ENCODE peak calls at places on chromosomes 16 and 17, in four cellular contexts. One of them, this sample, is unnamed.

GRCh38 chr17:7748098-7748775 is 30.7 kb downstream of the DNAH2 start:
- DNase-seq in HepG2: no peak
- DNase-seq in Panc1: no peak
- DNase-seq in K562: no peak
- DNase-seq in this sample: no peak

GRCh38 chr17:43908111-43908721 is 880 bp upstream of the MPP2 start:
- DNase-seq in HepG2: no peak
- DNase-seq in Panc1: no peak
- DNase-seq in K562: peak
- DNase-seq in this sample: peak

GRCh38 chr16:4467916-4468315 is 6.5 kb downstream of the NMRAL1 start:
- DNase-seq in HepG2: no peak
- DNase-seq in Panc1: no peak
- DNase-seq in K562: no peak
- DNase-seq in this sample: no peak

GRCh38 chr16:87634411-87634810 is 32.1 kb downstream of the JPH3 start:
- DNase-seq in HepG2: no peak
- DNase-seq in Panc1: no peak
- DNase-seq in K562: no peak
- DNase-seq in this sample: no peak

GRCh38 chr17:15288859-15289258 is 23.7 kb upstream of the PMP22 start:
- DNase-seq in HepG2: no peak
- DNase-seq in Panc1: no peak
- DNase-seq in K562: no peak
- DNase-seq in this sample: no peak

GRCh38 chr16:4709481-4709880 is 16.1 kb downstream of the NUDT16L1 start:
- DNase-seq in HepG2: no peak
- DNase-seq in Panc1: no peak
- DNase-seq in K562: no peak
- DNase-seq in this sample: no peak

GRCh38 chr17:50198026-50198669 is 3.3 kb downstream of the COL1A1 start:
- DNase-seq in HepG2: peak
- DNase-seq in Panc1: peak
- DNase-seq in K562: peak
- DNase-seq in this sample: peak

GRCh38 chr16:15907863-15908478 is 19.6 kb upstream of the CEP20 start:
- DNase-seq in HepG2: peak
- DNase-seq in Panc1: no peak
- DNase-seq in K562: peak
- DNase-seq in this sample: peak

GRCh38 chr17:208429-208828 is 27.0 kb upstream of the DOC2B start:
- DNase-seq in HepG2: no peak
- DNase-seq in Panc1: no peak
- DNase-seq in K562: no peak
- DNase-seq in this sample: no peak

GRCh38 chr17:77704048-77704815 is 254.3 kb upstream of the TNRC6C start:
- DNase-seq in HepG2: no peak
- DNase-seq in Panc1: no peak
- DNase-seq in K562: no peak
- DNase-seq in this sample: no peak

GRCh38 chr16:86862596-86862995 is 284.2 kb downstream of the FOXL1 start:
- DNase-seq in HepG2: no peak
- DNase-seq in Panc1: no peak
- DNase-seq in K562: no peak
- DNase-seq in this sample: no peak

GRCh38 chr17:76726766-76727718 is at the start of gene METTL23:
- DNase-seq in HepG2: peak
- DNase-seq in Panc1: no peak
- DNase-seq in K562: no peak
- DNase-seq in this sample: no peak

GRCh38 chr17:56475121-56475520 is 118.4 kb upstream of the NOG start:
- DNase-seq in HepG2: no peak
- DNase-seq in Panc1: no peak
- DNase-seq in K562: no peak
- DNase-seq in this sample: no peak

GRCh38 chr16:67391424-67392300 is 1.6 kb downstream of the TPPP3 start:
- DNase-seq in HepG2: no peak
- DNase-seq in Panc1: no peak
- DNase-seq in K562: no peak
- DNase-seq in this sample: no peak
- TF ChIP-seq TCF7L2 in HepG2: no peak
- TF ChIP-seq TCF7L2 in Panc1: no peak
- TF ChIP-seq TCF7L2 in K562: no peak
- TF ChIP-seq TCF7L2 in this sample: no peak

GRCh38 chr16:70611224-70611598 is 35.1 kb upstream of the IL34 start:
- DNase-seq in HepG2: no peak
- DNase-seq in Panc1: no peak
- DNase-seq in K562: no peak
- DNase-seq in this sample: no peak

GRCh38 chr16:70611785-70612303 is 34.5 kb upstream of the IL34 start:
- DNase-seq in HepG2: no peak
- DNase-seq in Panc1: no peak
- DNase-seq in K562: no peak
- DNase-seq in this sample: no peak

GRCh38 chr16:70605284-70605659 is 41.1 kb upstream of the IL34 start:
- DNase-seq in HepG2: no peak
- DNase-seq in Panc1: no peak
- DNase-seq in K562: no peak
- DNase-seq in this sample: no peak

GRCh38 chr16:70610273-70611223 is 35.8 kb upstream of the IL34 start:
- DNase-seq in HepG2: no peak
- DNase-seq in Panc1: no peak
- DNase-seq in K562: no peak
- DNase-seq in this sample: no peak

DNA sequence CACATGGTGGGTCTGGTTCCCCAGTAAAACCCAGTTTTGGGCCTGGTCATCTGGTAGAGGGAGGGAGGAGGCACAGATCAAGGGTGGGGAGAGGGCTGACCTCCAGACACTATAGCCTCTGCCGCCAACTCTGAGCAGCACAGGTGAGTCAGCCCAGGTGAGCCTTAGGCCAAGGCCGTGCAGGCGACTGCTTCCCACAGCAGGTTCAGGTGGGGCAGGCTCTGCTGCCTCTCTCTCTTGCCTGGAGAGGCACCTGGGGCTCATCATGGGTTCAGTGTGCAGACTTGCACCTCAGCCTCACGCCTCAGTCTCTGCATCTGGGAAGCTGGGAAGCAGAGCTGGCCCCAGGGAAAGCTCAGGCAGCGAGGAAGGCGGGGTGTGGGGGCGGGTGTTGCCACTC is 37.8 kb upstream of the IL34 start:
- DNase-seq in HepG2: no peak
- DNase-seq in Panc1: no peak
- DNase-seq in K562: no peak
- DNase-seq in this sample: no peak
- TF ChIP-seq TCF7L2 in HepG2: no peak
- TF ChIP-seq TCF7L2 in Panc1: no peak
- TF ChIP-seq TCF7L2 in K562: no peak
- TF ChIP-seq TCF7L2 in this sample: no peak

GRCh38 chr17:57989011-57989345 is 924 bp upstream of the VEZF1 start:
- DNase-seq in HepG2: peak
- DNase-seq in Panc1: no peak
- DNase-seq in K562: peak
- DNase-seq in this sample: peak
- TF ChIP-seq TCF7L2 in HepG2: no peak
- TF ChIP-seq TCF7L2 in Panc1: no peak
- TF ChIP-seq TCF7L2 in K562: no peak
- TF ChIP-seq TCF7L2 in this sample: no peak

GRCh38 chr17:41486316-41486715 is 3.4 kb downstream of the KRT36 start:
- DNase-seq in HepG2: no peak
- DNase-seq in Panc1: no peak
- DNase-seq in K562: no peak
- DNase-seq in this sample: no peak

GRCh38 chr17:41484920-41485904 is 4.3 kb upstream of the KRT35 start:
- DNase-seq in HepG2: no peak
- DNase-seq in Panc1: no peak
- DNase-seq in K562: no peak
- DNase-seq in this sample: no peak

GRCh38 chr17:41483991-41484826 is 3.3 kb upstream of the KRT35 start:
- DNase-seq in HepG2: no peak
- DNase-seq in Panc1: no peak
- DNase-seq in K562: peak
- DNase-seq in this sample: no peak

GRCh38 chr17:41481051-41481450 is at the start of gene KRT35:
- DNase-seq in HepG2: no peak
- DNase-seq in Panc1: no peak
- DNase-seq in K562: no peak
- DNase-seq in this sample: no peak

GRCh38 chr17:41483531-41483930 is 2.6 kb upstream of the KRT35 start:
- DNase-seq in HepG2: no peak
- DNase-seq in Panc1: no peak
- DNase-seq in K562: no peak
- DNase-seq in this sample: no peak
- TF ChIP-seq TCF7L2 in HepG2: no peak
- TF ChIP-seq TCF7L2 in Panc1: no peak
- TF ChIP-seq TCF7L2 in K562: no peak
- TF ChIP-seq TCF7L2 in this sample: no peak

GRCh38 chr17:57727776-57728175 is 17.3 kb downstream of the CCDC182 start:
- DNase-seq in HepG2: no peak
- DNase-seq in Panc1: no peak
- DNase-seq in K562: no peak
- DNase-seq in this sample: no peak

GRCh38 chr17:57724729-57725125 is 20.4 kb downstream of the CCDC182 start:
- DNase-seq in HepG2: no peak
- DNase-seq in Panc1: no peak
- DNase-seq in K562: no peak
- DNase-seq in this sample: no peak

GRCh38 chr17:57726838-57727237 is 18.3 kb downstream of the CCDC182 start:
- DNase-seq in HepG2: no peak
- DNase-seq in Panc1: no peak
- DNase-seq in K562: no peak
- DNase-seq in this sample: no peak

GRCh38 chr17:57724038-57724728 is 20.9 kb downstream of the CCDC182 start:
- DNase-seq in HepG2: no peak
- DNase-seq in Panc1: no peak
- DNase-seq in K562: no peak
- DNase-seq in this sample: no peak

GRCh38 chr17:57726213-57726612 is 18.9 kb downstream of the CCDC182 start:
- DNase-seq in HepG2: no peak
- DNase-seq in Panc1: no peak
- DNase-seq in K562: no peak
- DNase-seq in this sample: no peak
- TF ChIP-seq TCF7L2 in HepG2: no peak
- TF ChIP-seq TCF7L2 in Panc1: no peak
- TF ChIP-seq TCF7L2 in K562: no peak
- TF ChIP-seq TCF7L2 in this sample: no peak

GRCh38 chr16:83966153-83966696 is 1.8 kb upstream of the NECAB2 start:
- DNase-seq in HepG2: no peak
- DNase-seq in Panc1: no peak
- DNase-seq in K562: no peak
- DNase-seq in this sample: no peak

GRCh38 chr16:83968483-83968865 is 430 bp downstream of the NECAB2 start:
- DNase-seq in HepG2: no peak
- DNase-seq in Panc1: no peak
- DNase-seq in K562: peak
- DNase-seq in this sample: no peak

GRCh38 chr16:83968891-83969672 is 1.0 kb downstream of the NECAB2 start:
- DNase-seq in HepG2: no peak
- DNase-seq in Panc1: no peak
- DNase-seq in K562: no peak
- DNase-seq in this sample: no peak

GRCh38 chr16:83967091-83967490 is 953 bp upstream of the NECAB2 start:
- DNase-seq in HepG2: no peak
- DNase-seq in Panc1: no peak
- DNase-seq in K562: no peak
- DNase-seq in this sample: no peak

DNA sequence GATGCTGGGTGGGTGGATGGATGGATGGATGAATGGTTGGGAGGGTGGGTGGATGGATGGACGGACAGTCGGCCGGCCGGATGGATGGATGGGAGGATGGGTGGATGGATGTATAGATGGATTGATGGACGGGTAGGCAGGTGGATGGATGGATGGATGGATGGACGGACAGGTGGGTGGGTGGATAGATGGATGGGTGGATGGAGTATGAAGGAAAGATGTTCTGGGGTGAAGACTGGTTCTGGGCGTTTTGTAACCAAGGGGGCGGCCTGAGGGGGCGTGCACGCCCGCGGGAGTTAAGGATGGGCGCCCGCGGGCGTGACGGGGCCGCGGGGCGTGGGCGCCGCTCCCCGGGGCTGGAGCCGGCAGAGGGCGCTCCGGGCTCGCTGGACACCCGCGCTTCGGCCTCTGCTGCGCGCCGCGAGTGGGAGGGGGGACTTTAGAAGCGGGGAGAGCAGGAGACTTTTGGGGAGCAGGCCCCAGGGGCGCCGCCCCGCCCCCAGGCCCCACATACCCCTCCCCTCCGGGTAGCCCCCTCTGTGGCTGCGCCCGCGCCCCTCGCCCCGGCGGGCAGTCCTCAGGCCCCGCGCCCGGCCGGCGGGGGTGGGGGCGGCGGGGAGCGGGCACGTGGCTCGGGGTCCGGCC is at the start of gene NECAB2:
- DNase-seq in HepG2: no peak
- DNase-seq in Panc1: no peak
- DNase-seq in K562: peak
- DNase-seq in this sample: no peak
- TF ChIP-seq TCF7L2 in HepG2: no peak
- TF ChIP-seq TCF7L2 in Panc1: no peak
- TF ChIP-seq TCF7L2 in K562: no peak
- TF ChIP-seq TCF7L2 in this sample: no peak

GRCh38 chr17:75688209-75688771 is 21.2 kb downstream of the SAP30BP start:
- DNase-seq in HepG2: no peak
- DNase-seq in Panc1: no peak
- DNase-seq in K562: no peak
- DNase-seq in this sample: no peak

GRCh38 chr17:75685508-75685907 is 18.4 kb downstream of the SAP30BP start:
- DNase-seq in HepG2: no peak
- DNase-seq in Panc1: no peak
- DNase-seq in K562: no peak
- DNase-seq in this sample: no peak

GRCh38 chr17:75684249-75684648 is 17.1 kb downstream of the SAP30BP start:
- DNase-seq in HepG2: no peak
- DNase-seq in Panc1: no peak
- DNase-seq in K562: no peak
- DNase-seq in this sample: no peak

GRCh38 chr17:75683467-75684041 is 16.4 kb downstream of the SAP30BP start:
- DNase-seq in HepG2: peak
- DNase-seq in Panc1: peak
- DNase-seq in K562: no peak
- DNase-seq in this sample: peak

DNA sequence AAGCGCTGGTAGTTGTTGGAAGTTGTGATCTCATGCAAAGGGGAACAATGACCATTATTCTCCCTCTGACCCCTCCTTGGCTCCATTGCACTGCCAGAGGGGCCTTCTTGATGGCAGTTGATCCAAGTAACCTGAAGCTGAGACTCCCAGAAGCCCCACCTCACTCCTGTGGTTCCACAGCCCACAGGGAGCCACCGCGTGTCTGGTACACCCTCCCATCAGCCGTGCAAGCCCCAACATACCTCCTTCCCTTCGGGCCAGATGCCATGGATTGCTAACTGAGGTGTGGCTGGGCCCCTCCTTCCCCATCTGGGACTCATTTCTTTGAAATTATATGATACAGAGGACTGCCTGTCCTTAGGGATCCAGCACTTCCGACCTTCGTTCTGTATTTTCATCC is 17.8 kb downstream of the SAP30BP start:
- DNase-seq in HepG2: no peak
- DNase-seq in Panc1: no peak
- DNase-seq in K562: no peak
- DNase-seq in this sample: no peak
- TF ChIP-seq TCF7L2 in HepG2: no peak
- TF ChIP-seq TCF7L2 in Panc1: no peak
- TF ChIP-seq TCF7L2 in K562: no peak
- TF ChIP-seq TCF7L2 in this sample: no peak

GRCh38 chr16:56202036-56202435 is 10.7 kb downstream of the GNAO1 start:
- DNase-seq in HepG2: no peak
- DNase-seq in Panc1: no peak
- DNase-seq in K562: no peak
- DNase-seq in this sample: no peak
- TF ChIP-seq TCF7L2 in HepG2: no peak
- TF ChIP-seq TCF7L2 in Panc1: no peak
- TF ChIP-seq TCF7L2 in K562: no peak
- TF ChIP-seq TCF7L2 in this sample: no peak